ENCODE peak calls at places on chromosomes 1 and 21, in ten cellular contexts. One of them, this sample, is unnamed.

GRCh38 chr1:22038036-22038435 is 14.5 kb upstream of the CDC42 start:
- DNase-seq in erythroblast: no peak
- DNase-seq in Peyer's patch: no peak
- DNase-seq in thyroid gland: no peak
- DNase-seq in A549: no peak
- DNase-seq in tibial nerve: no peak
- DNase-seq in uterus: no peak
- DNase-seq in GM12891: no peak
- DNase-seq in spleen: peak; percentile 59
- DNase-seq in GM12892: no peak
- DNase-seq in this sample: no peak

GRCh38 chr1:213541641-213542040 is 446.1 kb upstream of the PROX1 start:
- DNase-seq in erythroblast: no peak
- DNase-seq in Peyer's patch: no peak
- DNase-seq in thyroid gland: no peak
- DNase-seq in A549: no peak
- DNase-seq in tibial nerve: no peak
- DNase-seq in uterus: no peak
- DNase-seq in GM12891: no peak
- DNase-seq in spleen: no peak
- DNase-seq in GM12892: no peak
- DNase-seq in this sample: no peak

GRCh38 chr1:228691926-228692325 is 43.4 kb upstream of the RHOU start:
- DNase-seq in erythroblast: peak; percentile 18
- DNase-seq in Peyer's patch: no peak
- DNase-seq in thyroid gland: peak; percentile 16
- DNase-seq in A549: peak; percentile 72
- DNase-seq in tibial nerve: no peak
- DNase-seq in uterus: no peak
- DNase-seq in GM12891: no peak
- DNase-seq in spleen: no peak
- DNase-seq in GM12892: no peak
- DNase-seq in this sample: peak; percentile 24

GRCh38 chr21:34697826-34698225 is 29.0 kb downstream of the CLIC6 start:
- DNase-seq in erythroblast: no peak
- DNase-seq in Peyer's patch: no peak
- DNase-seq in thyroid gland: no peak
- DNase-seq in A549: no peak
- DNase-seq in tibial nerve: no peak
- DNase-seq in uterus: no peak
- DNase-seq in GM12891: no peak
- DNase-seq in spleen: no peak
- DNase-seq in GM12892: no peak
- DNase-seq in this sample: peak; percentile 18

GRCh38 chr1:71490432-71490831 is 409.6 kb upstream of the ZRANB2 start:
- DNase-seq in erythroblast: no peak
- DNase-seq in Peyer's patch: no peak
- DNase-seq in thyroid gland: no peak
- DNase-seq in A549: no peak
- DNase-seq in tibial nerve: no peak
- DNase-seq in uterus: no peak
- DNase-seq in GM12891: no peak
- DNase-seq in spleen: no peak
- DNase-seq in GM12892: no peak
- DNase-seq in this sample: no peak

GRCh38 chr21:34845521-34846213 is 176.9 kb downstream of the CLIC6 start:
- DNase-seq in erythroblast: no peak
- DNase-seq in Peyer's patch: no peak
- DNase-seq in thyroid gland: no peak
- DNase-seq in A549: no peak
- DNase-seq in tibial nerve: no peak
- DNase-seq in uterus: no peak
- DNase-seq in GM12891: peak; percentile 52
- DNase-seq in spleen: no peak
- DNase-seq in GM12892: peak; percentile 39
- DNase-seq in this sample: peak; percentile 62

GRCh38 chr1:225626698-225627097 is 26.2 kb downstream of the ENAH start:
- DNase-seq in erythroblast: no peak
- DNase-seq in Peyer's patch: no peak
- DNase-seq in thyroid gland: no peak
- DNase-seq in A549: no peak
- DNase-seq in tibial nerve: no peak
- DNase-seq in uterus: no peak
- DNase-seq in GM12891: no peak
- DNase-seq in spleen: no peak
- DNase-seq in GM12892: no peak
- DNase-seq in this sample: no peak

GRCh38 chr1:36516372-36517018 is 33.8 kb upstream of the CSF3R start:
- DNase-seq in erythroblast: peak; percentile 63
- DNase-seq in Peyer's patch: peak; percentile 65
- DNase-seq in thyroid gland: peak; percentile 45
- DNase-seq in A549: peak; percentile 79
- DNase-seq in tibial nerve: no peak
- DNase-seq in uterus: no peak
- DNase-seq in GM12891: peak; percentile 73
- DNase-seq in spleen: peak; percentile 90
- DNase-seq in GM12892: peak; percentile 74
- DNase-seq in this sample: peak; percentile 78

GRCh38 chr1:113780363-113781146 is 21.3 kb upstream of the PHTF1 start:
- DNase-seq in erythroblast: peak; percentile 20
- DNase-seq in Peyer's patch: no peak
- DNase-seq in thyroid gland: no peak
- DNase-seq in A549: no peak
- DNase-seq in tibial nerve: no peak
- DNase-seq in uterus: no peak
- DNase-seq in GM12891: no peak
- DNase-seq in spleen: no peak
- DNase-seq in GM12892: no peak
- DNase-seq in this sample: no peak

GRCh38 chr1:39614488-39614887 is 25.0 kb downstream of the HEYL start:
- DNase-seq in erythroblast: no peak
- DNase-seq in Peyer's patch: no peak
- DNase-seq in thyroid gland: no peak
- DNase-seq in A549: no peak
- DNase-seq in tibial nerve: no peak
- DNase-seq in uterus: no peak
- DNase-seq in GM12891: no peak
- DNase-seq in spleen: no peak
- DNase-seq in GM12892: no peak
- DNase-seq in this sample: no peak

GRCh38 chr1:39609618-39610331 is 29.7 kb downstream of the HEYL start:
- DNase-seq in erythroblast: peak; percentile 59
- DNase-seq in Peyer's patch: peak; percentile 86
- DNase-seq in thyroid gland: peak; percentile 30
- DNase-seq in A549: peak; percentile 57
- DNase-seq in tibial nerve: peak; percentile 24
- DNase-seq in uterus: peak; percentile 56
- DNase-seq in GM12891: peak; percentile 61
- DNase-seq in spleen: peak; percentile 91
- DNase-seq in GM12892: peak; percentile 81
- DNase-seq in this sample: peak; percentile 95

GRCh38 chr1:39613250-39613649 is 26.2 kb downstream of the HEYL start:
- DNase-seq in erythroblast: no peak
- DNase-seq in Peyer's patch: no peak
- DNase-seq in thyroid gland: no peak
- DNase-seq in A549: no peak
- DNase-seq in tibial nerve: no peak
- DNase-seq in uterus: no peak
- DNase-seq in GM12891: no peak
- DNase-seq in spleen: no peak
- DNase-seq in GM12892: no peak
- DNase-seq in this sample: no peak

GRCh38 chr1:39608906-39609305 is 30.5 kb downstream of the HEYL start:
- DNase-seq in erythroblast: no peak
- DNase-seq in Peyer's patch: no peak
- DNase-seq in thyroid gland: no peak
- DNase-seq in A549: no peak
- DNase-seq in tibial nerve: no peak
- DNase-seq in uterus: no peak
- DNase-seq in GM12891: no peak
- DNase-seq in spleen: no peak
- DNase-seq in GM12892: no peak
- DNase-seq in this sample: no peak
- TF ChIP-seq POLR2A in erythroblast: no peak
- TF ChIP-seq POLR2A in Peyer's patch: no peak
- TF ChIP-seq POLR2A in thyroid gland: no peak
- TF ChIP-seq POLR2A in A549: no peak
- TF ChIP-seq POLR2A in tibial nerve: no peak
- TF ChIP-seq POLR2A in uterus: no peak
- TF ChIP-seq POLR2A in GM12891: no peak
- TF ChIP-seq POLR2A in spleen: no peak
- TF ChIP-seq POLR2A in GM12892: no peak
- TF ChIP-seq POLR2A in this sample: no peak

GRCh38 chr1:107394301-107394700 is 253.5 kb downstream of the NTNG1 start:
- DNase-seq in erythroblast: no peak
- DNase-seq in Peyer's patch: no peak
- DNase-seq in thyroid gland: no peak
- DNase-seq in A549: no peak
- DNase-seq in tibial nerve: no peak
- DNase-seq in uterus: no peak
- DNase-seq in GM12891: no peak
- DNase-seq in spleen: no peak
- DNase-seq in GM12892: no peak
- DNase-seq in this sample: no peak

GRCh38 chr1:107389410-107390075 is 248.7 kb downstream of the NTNG1 start:
- DNase-seq in erythroblast: no peak
- DNase-seq in Peyer's patch: no peak
- DNase-seq in thyroid gland: no peak
- DNase-seq in A549: no peak
- DNase-seq in tibial nerve: no peak
- DNase-seq in uterus: no peak
- DNase-seq in GM12891: no peak
- DNase-seq in spleen: no peak
- DNase-seq in GM12892: no peak
- DNase-seq in this sample: no peak

GRCh38 chr1:107390076-107390420 is 249.2 kb downstream of the NTNG1 start:
- DNase-seq in erythroblast: no peak
- DNase-seq in Peyer's patch: no peak
- DNase-seq in thyroid gland: no peak
- DNase-seq in A549: no peak
- DNase-seq in tibial nerve: no peak
- DNase-seq in uterus: no peak
- DNase-seq in GM12891: no peak
- DNase-seq in spleen: no peak
- DNase-seq in GM12892: no peak
- DNase-seq in this sample: no peak
- TF ChIP-seq POLR2A in erythroblast: no peak
- TF ChIP-seq POLR2A in Peyer's patch: no peak
- TF ChIP-seq POLR2A in thyroid gland: no peak
- TF ChIP-seq POLR2A in A549: no peak
- TF ChIP-seq POLR2A in tibial nerve: no peak
- TF ChIP-seq POLR2A in uterus: no peak
- TF ChIP-seq POLR2A in GM12891: no peak
- TF ChIP-seq POLR2A in spleen: no peak
- TF ChIP-seq POLR2A in GM12892: no peak
- TF ChIP-seq POLR2A in this sample: no peak

DNA sequence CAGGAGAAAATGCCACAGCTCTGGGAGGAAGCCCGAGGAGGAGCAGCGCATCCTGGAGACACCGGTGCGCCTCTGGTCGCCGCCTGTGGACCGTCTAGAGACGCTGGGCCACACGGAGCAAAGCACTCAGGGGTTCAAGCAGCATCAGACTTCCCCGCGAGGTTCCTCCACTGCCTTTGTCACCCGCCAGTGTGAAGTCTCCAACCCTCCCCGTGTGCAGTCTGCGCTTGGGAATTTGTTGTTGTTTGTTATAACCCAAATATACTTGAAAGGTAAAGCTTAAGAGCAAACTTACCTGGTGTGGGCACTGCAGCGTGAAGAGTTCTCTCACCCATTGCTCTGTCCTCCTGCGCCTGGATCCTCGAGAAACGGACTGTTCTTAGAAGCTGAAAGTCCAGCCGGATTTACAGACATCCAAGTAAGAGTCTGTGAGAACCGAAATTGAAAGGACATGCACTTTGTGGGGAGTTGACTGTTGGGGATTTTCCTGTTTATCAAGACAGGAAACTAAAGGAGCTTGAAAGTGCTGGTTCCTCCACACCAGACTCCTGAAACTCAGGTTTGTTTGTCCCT is at the start of gene GBP4:
- DNase-seq in erythroblast: peak; percentile 5
- DNase-seq in Peyer's patch: peak; percentile 83
- DNase-seq in thyroid gland: peak; percentile 40
- DNase-seq in A549: no peak
- DNase-seq in tibial nerve: no peak
- DNase-seq in uterus: peak; percentile 29
- DNase-seq in GM12891: no peak
- DNase-seq in spleen: peak; percentile 91
- DNase-seq in GM12892: no peak
- DNase-seq in this sample: no peak
- TF ChIP-seq POLR2A in erythroblast: no peak
- TF ChIP-seq POLR2A in Peyer's patch: peak; percentile 53
- TF ChIP-seq POLR2A in thyroid gland: peak; percentile 26
- TF ChIP-seq POLR2A in A549: no peak
- TF ChIP-seq POLR2A in tibial nerve: no peak
- TF ChIP-seq POLR2A in uterus: peak; percentile 48
- TF ChIP-seq POLR2A in GM12891: peak; percentile 46
- TF ChIP-seq POLR2A in spleen: no peak
- TF ChIP-seq POLR2A in GM12892: peak; percentile 33
- TF ChIP-seq POLR2A in this sample: no peak

GRCh38 chr1:171756856-171757255 is 15.0 kb upstream of the VAMP4 start:
- DNase-seq in erythroblast: peak; percentile 5
- DNase-seq in Peyer's patch: no peak
- DNase-seq in thyroid gland: no peak
- DNase-seq in A549: no peak
- DNase-seq in tibial nerve: no peak
- DNase-seq in uterus: no peak
- DNase-seq in GM12891: no peak
- DNase-seq in spleen: no peak
- DNase-seq in GM12892: no peak
- DNase-seq in this sample: no peak

GRCh38 chr1:171763764-171764163 is 17.7 kb upstream of the METTL13 start:
- DNase-seq in erythroblast: no peak
- DNase-seq in Peyer's patch: no peak
- DNase-seq in thyroid gland: no peak
- DNase-seq in A549: no peak
- DNase-seq in tibial nerve: no peak
- DNase-seq in uterus: no peak
- DNase-seq in GM12891: no peak
- DNase-seq in spleen: no peak
- DNase-seq in GM12892: no peak
- DNase-seq in this sample: no peak

GRCh38 chr1:171758011-171758410 is 16.1 kb upstream of the VAMP4 start:
- DNase-seq in erythroblast: no peak
- DNase-seq in Peyer's patch: no peak
- DNase-seq in thyroid gland: no peak
- DNase-seq in A549: no peak
- DNase-seq in tibial nerve: no peak
- DNase-seq in uterus: no peak
- DNase-seq in GM12891: no peak
- DNase-seq in spleen: no peak
- DNase-seq in GM12892: no peak
- DNase-seq in this sample: no peak

DNA sequence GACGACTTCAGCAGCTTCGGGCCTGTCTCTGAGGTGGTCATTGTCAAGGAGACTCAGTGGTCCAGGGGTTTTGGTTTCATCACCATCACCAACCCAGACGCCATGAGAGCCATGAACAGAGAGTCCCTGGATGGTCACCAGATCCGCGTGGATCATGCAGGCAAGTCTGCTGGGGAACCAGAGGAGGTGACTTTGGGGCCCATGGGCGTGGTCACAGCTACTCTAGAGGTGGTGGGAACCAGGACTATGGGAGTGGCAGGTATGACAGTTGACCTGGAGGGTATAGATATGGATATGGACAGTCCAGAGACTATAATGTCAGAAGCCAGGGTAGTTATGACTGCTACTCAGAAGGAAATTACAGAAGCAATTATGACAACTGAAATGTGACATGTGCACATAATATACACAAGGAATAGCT is 19.3 kb upstream of the METTL13 start:
- DNase-seq in erythroblast: peak; percentile 84
- DNase-seq in Peyer's patch: no peak
- DNase-seq in thyroid gland: no peak
- DNase-seq in A549: no peak
- DNase-seq in tibial nerve: no peak
- DNase-seq in uterus: no peak
- DNase-seq in GM12891: no peak
- DNase-seq in spleen: no peak
- DNase-seq in GM12892: no peak
- DNase-seq in this sample: no peak
- TF ChIP-seq POLR2A in erythroblast: no peak
- TF ChIP-seq POLR2A in Peyer's patch: no peak
- TF ChIP-seq POLR2A in thyroid gland: no peak
- TF ChIP-seq POLR2A in A549: no peak
- TF ChIP-seq POLR2A in tibial nerve: no peak
- TF ChIP-seq POLR2A in uterus: no peak
- TF ChIP-seq POLR2A in GM12891: no peak
- TF ChIP-seq POLR2A in spleen: no peak
- TF ChIP-seq POLR2A in GM12892: no peak
- TF ChIP-seq POLR2A in this sample: no peak